ENCODE peak calls at places on chromosomes 11 and 22, in six cellular contexts. One of them, this sample, is unnamed. For H3K36me3, the result is how much of the 10 kb centered on the place peaks cover.

GRCh38 chr11:59550368-59550841 is 39.1 kb downstream of the OR4D9 start:
- DNase-seq in GM12878: peak
- DNase-seq in osteoblast: peak
- DNase-seq in right atrium auricular region: peak
- DNase-seq in neuronal stem cell: peak
- DNase-seq in CD8-positive, alpha-beta memory T cell: peak
- DNase-seq in this sample: peak

GRCh38 chr11:34915136-34916013 is 804 bp downstream of the APIP start:
- DNase-seq in osteoblast: peak
- DNase-seq in right atrium auricular region: no peak
- DNase-seq in neuronal stem cell: no peak
- DNase-seq in GM12878: no peak
- DNase-seq in CD8-positive, alpha-beta memory T cell: no peak
- DNase-seq in this sample: no peak

GRCh38 chr11:108198833-108199232 is 23.6 kb downstream of the NPAT start:
- DNase-seq in GM12878: no peak
- DNase-seq in CD8-positive, alpha-beta memory T cell: no peak
- DNase-seq in right atrium auricular region: no peak
- DNase-seq in osteoblast: peak
- DNase-seq in neuronal stem cell: no peak
- DNase-seq in this sample: no peak

GRCh38 chr11:9738126-9738525 is 74.2 kb downstream of the SWAP70 start:
- DNase-seq in GM12878: no peak
- DNase-seq in neuronal stem cell: no peak
- DNase-seq in CD8-positive, alpha-beta memory T cell: no peak
- DNase-seq in osteoblast: no peak
- DNase-seq in right atrium auricular region: no peak
- DNase-seq in this sample: no peak

GRCh38 chr11:64888761-64889511 is 10.5 kb upstream of the EHD1 start:
- DNase-seq in GM12878: no peak
- DNase-seq in osteoblast: no peak
- DNase-seq in neuronal stem cell: no peak
- DNase-seq in right atrium auricular region: no peak
- DNase-seq in CD8-positive, alpha-beta memory T cell: no peak
- DNase-seq in this sample: no peak

GRCh38 chr11:9459573-9460321 is 1.1 kb upstream of the ZNF143 start:
- DNase-seq in GM12878: no peak
- DNase-seq in CD8-positive, alpha-beta memory T cell: no peak
- DNase-seq in right atrium auricular region: no peak
- DNase-seq in osteoblast: peak
- DNase-seq in neuronal stem cell: peak
- DNase-seq in this sample: no peak

GRCh38 chr22:32842486-32842885 is 41.0 kb downstream of the TIMP3 start:
- DNase-seq in CD8-positive, alpha-beta memory T cell: no peak
- DNase-seq in neuronal stem cell: no peak
- DNase-seq in GM12878: no peak
- DNase-seq in right atrium auricular region: no peak
- DNase-seq in osteoblast: no peak
- DNase-seq in this sample: no peak

GRCh38 chr11:112315057-112315720 is 54.5 kb upstream of the PLET1 start:
- DNase-seq in right atrium auricular region: no peak
- DNase-seq in CD8-positive, alpha-beta memory T cell: no peak
- DNase-seq in GM12878: no peak
- DNase-seq in neuronal stem cell: no peak
- DNase-seq in osteoblast: no peak
- DNase-seq in this sample: no peak

GRCh38 chr11:108914211-108914610 is 249.3 kb downstream of the DDX10 start:
- DNase-seq in neuronal stem cell: no peak
- DNase-seq in GM12878: no peak
- DNase-seq in osteoblast: no peak
- DNase-seq in CD8-positive, alpha-beta memory T cell: no peak
- DNase-seq in right atrium auricular region: no peak
- DNase-seq in this sample: no peak

GRCh38 chr11:61833478-61833877 is 5.4 kb downstream of the FADS2 start:
- DNase-seq in GM12878: no peak
- DNase-seq in osteoblast: no peak
- DNase-seq in neuronal stem cell: no peak
- DNase-seq in CD8-positive, alpha-beta memory T cell: no peak
- DNase-seq in right atrium auricular region: no peak
- DNase-seq in this sample: no peak

GRCh38 chr11:60838132-60838531 is 3.8 kb upstream of the CCDC86 start:
- DNase-seq in neuronal stem cell: no peak
- DNase-seq in osteoblast: no peak
- DNase-seq in CD8-positive, alpha-beta memory T cell: no peak
- DNase-seq in right atrium auricular region: no peak
- DNase-seq in GM12878: no peak
- DNase-seq in this sample: no peak

GRCh38 chr11:77449060-77449521 is 24.8 kb downstream of the PAK1 start:
- DNase-seq in right atrium auricular region: no peak
- DNase-seq in osteoblast: no peak
- DNase-seq in neuronal stem cell: no peak
- DNase-seq in GM12878: peak
- DNase-seq in CD8-positive, alpha-beta memory T cell: no peak
- DNase-seq in this sample: no peak

GRCh38 chr11:69144719-69145365 is 10.9 kb upstream of the SMIM38 start:
- DNase-seq in osteoblast: no peak
- DNase-seq in right atrium auricular region: no peak
- DNase-seq in neuronal stem cell: no peak
- DNase-seq in CD8-positive, alpha-beta memory T cell: no peak
- DNase-seq in GM12878: no peak
- DNase-seq in this sample: no peak

GRCh38 chr22:42114721-42115120 is 15.9 kb downstream of the CYP2D6 start:
- DNase-seq in GM12878: no peak
- DNase-seq in osteoblast: no peak
- DNase-seq in right atrium auricular region: no peak
- DNase-seq in neuronal stem cell: no peak
- DNase-seq in CD8-positive, alpha-beta memory T cell: no peak
- DNase-seq in this sample: no peak

GRCh38 chr11:116701876-116702275 is 70.9 kb downstream of the BUD13 start:
- DNase-seq in osteoblast: no peak
- DNase-seq in right atrium auricular region: no peak
- DNase-seq in GM12878: no peak
- DNase-seq in CD8-positive, alpha-beta memory T cell: no peak
- DNase-seq in neuronal stem cell: no peak
- DNase-seq in this sample: no peak

GRCh38 chr11:32334822-32335221 is 100.5 kb downstream of the WT1 start:
- DNase-seq in CD8-positive, alpha-beta memory T cell: no peak
- DNase-seq in osteoblast: no peak
- DNase-seq in neuronal stem cell: no peak
- DNase-seq in right atrium auricular region: no peak
- DNase-seq in GM12878: no peak
- DNase-seq in this sample: no peak

GRCh38 chr11:113197456-113197855 is 116.9 kb upstream of the TTC12 start:
- DNase-seq in CD8-positive, alpha-beta memory T cell: no peak
- DNase-seq in osteoblast: no peak
- DNase-seq in GM12878: no peak
- DNase-seq in right atrium auricular region: no peak
- DNase-seq in neuronal stem cell: no peak
- DNase-seq in this sample: no peak

GRCh38 chr11:26720003-26720402 is 1.9 kb downstream of the SLC5A12 start:
- DNase-seq in right atrium auricular region: no peak
- DNase-seq in osteoblast: no peak
- DNase-seq in neuronal stem cell: no peak
- DNase-seq in CD8-positive, alpha-beta memory T cell: no peak
- DNase-seq in GM12878: no peak
- DNase-seq in this sample: no peak

GRCh38 chr22:23670378-23671295 is 20.2 kb upstream of the RGL4 start:
- DNase-seq in GM12878: no peak
- DNase-seq in neuronal stem cell: no peak
- DNase-seq in osteoblast: peak
- DNase-seq in right atrium auricular region: no peak
- DNase-seq in CD8-positive, alpha-beta memory T cell: no peak
- DNase-seq in this sample: no peak

GRCh38 chr22:42283288-42284229 is 13.1 kb upstream of the TCF20 start:
- DNase-seq in CD8-positive, alpha-beta memory T cell: no peak
- DNase-seq in GM12878: no peak
- DNase-seq in osteoblast: peak
- DNase-seq in neuronal stem cell: peak
- DNase-seq in right atrium auricular region: no peak
- DNase-seq in this sample: no peak

GRCh38 chr11:134925432-134925831 is 513.4 kb upstream of the B3GAT1 start:
- DNase-seq in CD8-positive, alpha-beta memory T cell: no peak
- DNase-seq in neuronal stem cell: no peak
- DNase-seq in osteoblast: no peak
- DNase-seq in right atrium auricular region: no peak
- DNase-seq in GM12878: no peak
- DNase-seq in this sample: no peak

GRCh38 chr11:2446590-2447252 is 1.9 kb downstream of the KCNQ1 start:
- DNase-seq in GM12878: no peak
- DNase-seq in CD8-positive, alpha-beta memory T cell: no peak
- DNase-seq in osteoblast: peak
- DNase-seq in neuronal stem cell: no peak
- DNase-seq in right atrium auricular region: no peak
- DNase-seq in this sample: no peak
- H3K4me3 ChIP-seq in GM12878: no peak
- H3K4me3 ChIP-seq in CD8-positive, alpha-beta memory T cell: peak
- H3K4me3 ChIP-seq in osteoblast: no peak
- H3K4me3 ChIP-seq in neuronal stem cell: no peak
- H3K4me3 ChIP-seq in right atrium auricular region: peak
- H3K4me3 ChIP-seq in this sample: peak

DNA sequence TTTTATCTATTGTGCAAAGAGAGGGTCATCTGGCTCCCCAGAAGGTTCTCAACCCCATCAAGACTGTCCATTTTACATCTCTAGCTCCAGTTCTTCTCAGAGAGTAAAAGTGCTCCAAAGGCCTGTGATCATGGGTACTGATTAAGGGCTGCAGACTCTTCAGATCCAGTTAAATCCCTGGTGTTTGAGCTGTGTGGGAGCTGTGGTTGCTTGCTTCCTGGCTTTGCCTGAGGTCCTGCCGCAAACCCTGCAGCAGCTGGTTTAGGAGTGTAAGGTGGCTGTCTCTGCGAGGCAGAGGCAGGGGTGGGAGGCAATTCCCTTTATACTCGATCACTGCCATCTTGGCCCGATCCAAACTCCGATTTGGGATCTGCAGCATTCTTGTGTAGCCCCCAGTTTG is 1.2 kb downstream of the MRPL17 start:
- DNase-seq in GM12878: no peak
- DNase-seq in neuronal stem cell: no peak
- DNase-seq in osteoblast: peak
- DNase-seq in right atrium auricular region: no peak
- DNase-seq in CD8-positive, alpha-beta memory T cell: no peak
- DNase-seq in this sample: no peak
- H3K27ac ChIP-seq in GM12878: peak
- H3K27ac ChIP-seq in neuronal stem cell: no peak
- H3K27ac ChIP-seq in osteoblast: peak
- H3K27ac ChIP-seq in right atrium auricular region: no peak
- H3K27ac ChIP-seq in CD8-positive, alpha-beta memory T cell: peak
- H3K27ac ChIP-seq in this sample: peak

GRCh38 chr11:120184371-120184945 is 26.4 kb upstream of the OAF start:
- DNase-seq in GM12878: no peak
- DNase-seq in CD8-positive, alpha-beta memory T cell: no peak
- DNase-seq in osteoblast: no peak
- DNase-seq in neuronal stem cell: no peak
- DNase-seq in right atrium auricular region: peak
- DNase-seq in this sample: peak
- H3K36me3 ChIP-seq in GM12878: under half
- H3K36me3 ChIP-seq in CD8-positive, alpha-beta memory T cell: under half
- H3K36me3 ChIP-seq in osteoblast: under half
- H3K36me3 ChIP-seq in neuronal stem cell: under half
- H3K36me3 ChIP-seq in right atrium auricular region: under half
- H3K36me3 ChIP-seq in this sample: under half

GRCh38 chr11:103619480-103619879 is 417.0 kb upstream of the DDI1 start:
- DNase-seq in osteoblast: no peak
- DNase-seq in CD8-positive, alpha-beta memory T cell: no peak
- DNase-seq in GM12878: no peak
- DNase-seq in neuronal stem cell: no peak
- DNase-seq in right atrium auricular region: no peak
- DNase-seq in this sample: no peak

GRCh38 chr11:103619938-103620337 is 416.5 kb upstream of the DDI1 start:
- DNase-seq in right atrium auricular region: no peak
- DNase-seq in CD8-positive, alpha-beta memory T cell: no peak
- DNase-seq in neuronal stem cell: no peak
- DNase-seq in osteoblast: no peak
- DNase-seq in GM12878: no peak
- DNase-seq in this sample: no peak

GRCh38 chr11:103622296-103622695 is 414.1 kb upstream of the DDI1 start:
- DNase-seq in osteoblast: no peak
- DNase-seq in right atrium auricular region: no peak
- DNase-seq in neuronal stem cell: no peak
- DNase-seq in CD8-positive, alpha-beta memory T cell: no peak
- DNase-seq in GM12878: no peak
- DNase-seq in this sample: no peak

GRCh38 chr11:103623933-103624332 is 412.5 kb upstream of the DDI1 start:
- DNase-seq in osteoblast: no peak
- DNase-seq in CD8-positive, alpha-beta memory T cell: no peak
- DNase-seq in neuronal stem cell: no peak
- DNase-seq in right atrium auricular region: no peak
- DNase-seq in GM12878: no peak
- DNase-seq in this sample: no peak

DNA sequence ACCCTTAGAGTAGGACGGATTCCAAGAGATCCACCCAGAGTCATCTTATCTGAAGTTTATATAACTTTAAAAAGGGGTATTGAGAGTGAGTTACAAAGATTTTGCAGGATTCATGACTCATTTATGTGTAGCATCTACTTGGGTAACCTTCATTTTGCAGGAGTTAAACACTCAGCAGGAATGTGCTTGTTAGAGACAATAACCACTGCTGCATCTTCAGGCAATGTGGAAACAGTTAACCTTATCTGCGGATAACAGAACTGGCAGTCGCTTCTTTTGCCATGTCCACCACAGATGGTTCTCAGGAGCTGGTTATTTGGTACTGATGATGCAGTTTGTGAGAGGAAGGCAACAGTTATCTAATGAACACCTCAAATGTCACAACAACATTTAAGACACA is 417.9 kb upstream of the DDI1 start:
- DNase-seq in CD8-positive, alpha-beta memory T cell: no peak
- DNase-seq in right atrium auricular region: no peak
- DNase-seq in GM12878: no peak
- DNase-seq in osteoblast: peak
- DNase-seq in neuronal stem cell: no peak
- DNase-seq in this sample: no peak
- H3K4me3 ChIP-seq in CD8-positive, alpha-beta memory T cell: no peak
- H3K4me3 ChIP-seq in right atrium auricular region: no peak
- H3K4me3 ChIP-seq in GM12878: no peak
- H3K4me3 ChIP-seq in osteoblast: no peak
- H3K4me3 ChIP-seq in neuronal stem cell: no peak
- H3K4me3 ChIP-seq in this sample: no peak

DNA sequence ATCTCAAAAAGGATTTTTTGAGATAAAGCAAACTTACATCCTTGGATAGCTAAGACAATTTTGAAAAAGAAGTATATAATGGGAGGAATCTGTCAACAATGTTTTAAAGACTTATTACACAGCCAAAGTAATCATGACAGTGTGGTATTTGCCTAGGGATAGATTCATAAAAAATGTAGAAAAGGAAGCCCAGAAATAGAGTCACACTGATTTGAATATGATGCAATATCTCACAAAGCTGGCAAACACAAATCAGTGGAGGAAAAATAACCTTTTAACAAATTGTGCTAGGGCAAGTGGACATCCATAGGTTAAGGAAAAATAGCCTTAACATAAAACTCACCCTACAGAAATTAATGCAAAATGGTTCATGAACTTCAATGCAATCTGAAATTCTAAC is 6.0 kb downstream of the XKR3 start:
- DNase-seq in GM12878: no peak
- DNase-seq in CD8-positive, alpha-beta memory T cell: no peak
- DNase-seq in right atrium auricular region: no peak
- DNase-seq in osteoblast: no peak
- DNase-seq in neuronal stem cell: no peak
- DNase-seq in this sample: no peak
- H3K27ac ChIP-seq in GM12878: no peak
- H3K27ac ChIP-seq in CD8-positive, alpha-beta memory T cell: no peak
- H3K27ac ChIP-seq in right atrium auricular region: no peak
- H3K27ac ChIP-seq in osteoblast: no peak
- H3K27ac ChIP-seq in neuronal stem cell: no peak
- H3K27ac ChIP-seq in this sample: no peak

GRCh38 chr11:45871638-45872037 is 13.8 kb upstream of the MAPK8IP1 start:
- DNase-seq in neuronal stem cell: no peak
- DNase-seq in GM12878: no peak
- DNase-seq in CD8-positive, alpha-beta memory T cell: no peak
- DNase-seq in osteoblast: no peak
- DNase-seq in right atrium auricular region: no peak
- DNase-seq in this sample: no peak
- H3K36me3 ChIP-seq in neuronal stem cell: under half
- H3K36me3 ChIP-seq in GM12878: under half
- H3K36me3 ChIP-seq in CD8-positive, alpha-beta memory T cell: half or more
- H3K36me3 ChIP-seq in osteoblast: half or more
- H3K36me3 ChIP-seq in right atrium auricular region: half or more
- H3K36me3 ChIP-seq in this sample: half or more